ENCODE peak calls at places on chromosomes 1 and 21, in five cellular contexts. A is fibroblast of pulmonary artery, H is IMR-90, Q is cardiac muscle cell, U is osteocyte. M is an unnamed sample.
A peak's percentile ranks its signal among the peaks of the same experiment; 100 is the strongest.

GRCh38 chr1:43874716-43875115 is 58.9 kb upstream of the ARTN start:
- DNase-seq in A (peak; percentile 11), H (no peak), Q (no peak), U (no peak), M (no peak)

GRCh38 chr1:39238476-39238875 is 34.0 kb downstream of the MACF1 start:
- DNase-seq in A (peak; percentile 97), H (peak; percentile 91), Q (peak; percentile 96), U (no peak), M (no peak)

GRCh38 chr1:152907686-152908601 is at the start of gene IVL:
- DNase-seq in A (no peak), H (no peak), Q (no peak), U (no peak), M (no peak)

GRCh38 chr1:37478451-37478871 is 4.1 kb downstream of the ZC3H12A start:
- DNase-seq in A (no peak), H (peak; percentile 77), Q (peak; percentile 50), U (no peak), M (no peak)

GRCh38 chr21:42009018-42009830 is 936 bp downstream of the ZBTB21 start:
- DNase-seq in A (peak; percentile 57), H (peak; percentile 81), Q (peak; percentile 32), U (no peak), M (peak; percentile 78)

GRCh38 chr1:109248797-109249629 is at the start of gene CELSR2:
- DNase-seq in A (peak; percentile 50), H (peak; percentile 54), Q (peak; percentile 68), U (no peak), M (peak; percentile 91)

GRCh38 chr1:155598842-155599331 is 11.1 kb upstream of the MSTO1 start:
- DNase-seq in A (peak; percentile 53), H (peak; percentile 43), Q (peak; percentile 57), U (no peak), M (peak; percentile 69)

GRCh38 chr1:85579619-85580018 is 942 bp upstream of the CCN1 start:
- DNase-seq in A (peak; percentile 86), H (peak; percentile 79), Q (peak; percentile 82), U (no peak), M (peak; percentile 79)

GRCh38 chr1:220878223-220879081 is 791 bp upstream of the HLX start:
- DNase-seq in A (no peak), H (no peak), Q (no peak), U (no peak), M (peak; percentile 67)

GRCh38 chr1:46131727-46132528 is 501 bp downstream of the PIK3R3 start:
- DNase-seq in A (peak; percentile 21), H (peak; percentile 45), Q (peak; percentile 25), U (no peak), M (peak; percentile 49)

GRCh38 chr1:228734881-228735801 is at the start of gene RHOU:
- DNase-seq in A (peak; percentile 72), H (peak; percentile 37), Q (peak; percentile 86), U (peak; percentile 90), M (peak; percentile 86)

GRCh38 chr1:45512641-45513054 is 9.0 kb downstream of the PRDX1 start:
- DNase-seq in A (peak; percentile 79), H (peak; percentile 71), Q (peak; percentile 75), U (no peak), M (peak; percentile 90)

GRCh38 chr21:26064506-26064905 is 106.1 kb downstream of the APP start:
- DNase-seq in A (no peak), H (no peak), Q (no peak), U (no peak), M (peak; percentile 61)

GRCh38 chr1:2019571-2020309 is 595 bp downstream of the GABRD start:
- DNase-seq in A (no peak), H (no peak), Q (peak; percentile 8), U (no peak), M (peak; percentile 84)

GRCh38 chr1:101738475-101738874 is 258.3 kb downstream of the OLFM3 start:
- DNase-seq in A (peak; percentile 77), H (peak; percentile 44), Q (peak; percentile 63), U (no peak), M (no peak)

GRCh38 chr1:245650441-245650840 is 495.7 kb downstream of the KIF26B start:
- DNase-seq in A (no peak), H (no peak), Q (no peak), U (no peak), M (peak; percentile 16)

GRCh38 chr1:243713470-243714186 is 136.4 kb downstream of the AKT3 start:
- DNase-seq in A (peak; percentile 59), H (peak; percentile 44), Q (peak; percentile 82), U (no peak), M (no peak)

GRCh38 chr21:14403681-14404318 is 20.9 kb upstream of the HSPA13 start:
- DNase-seq in A (peak; percentile 64), H (peak; percentile 45), Q (peak; percentile 60), U (no peak), M (no peak)

GRCh38 chr1:29673669-29674624 is 437.6 kb downstream of the PTPRU start:
- DNase-seq in A (no peak), H (no peak), Q (no peak), U (peak; percentile 65), M (peak; percentile 47)

GRCh38 chr1:57072775-57073174 is 107.0 kb upstream of the C8B start:
- DNase-seq in A (no peak), H (no peak), Q (no peak), U (no peak), M (peak; percentile 71)

DNA sequence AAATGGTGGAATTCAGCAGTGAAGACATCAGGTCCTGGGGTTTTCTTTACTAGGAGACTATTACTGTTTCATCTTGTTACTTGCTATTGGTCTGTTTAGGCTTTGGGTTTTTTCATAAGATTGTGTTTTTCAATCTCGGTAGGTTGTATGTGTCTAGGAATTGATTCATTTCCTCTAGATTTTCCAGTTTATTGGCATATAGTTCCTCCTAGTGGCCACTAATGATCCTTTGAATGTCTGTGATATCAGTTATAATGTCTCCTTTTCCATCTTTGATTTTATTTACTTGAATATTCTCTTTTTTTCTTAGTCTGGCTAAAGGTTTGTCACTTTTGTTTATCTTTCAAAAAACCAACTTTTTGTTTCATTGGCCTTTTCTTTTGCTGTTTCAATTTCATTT is 233.0 kb downstream of the RWDD3 start:
- DNase-seq in A (no peak), H (no peak), Q (no peak), U (no peak), M (no peak)
- TF ChIP-seq CTCF in A (no peak), H (peak; percentile 25), Q (no peak), U (no peak), M (peak; percentile 59)

GRCh38 chr1:47931395-47931794 is 65.8 kb downstream of the TRABD2B start:
- DNase-seq in A (no peak), H (no peak), Q (no peak), U (no peak), M (peak; percentile 72)
- TF ChIP-seq CTCF in A (no peak), H (peak; percentile 1), Q (no peak), U (peak; percentile 34), M (peak; percentile 55)

GRCh38 chr21:33080776-33081175 is 10.8 kb downstream of the OLIG1 start:
- DNase-seq in A (no peak), H (no peak), Q (no peak), U (no peak), M (no peak)

GRCh38 chr21:33076600-33077329 is 6.8 kb downstream of the OLIG1 start:
- DNase-seq in A (no peak), H (no peak), Q (no peak), U (no peak), M (no peak)

GRCh38 chr21:33075596-33076195 is 5.8 kb downstream of the OLIG1 start:
- DNase-seq in A (no peak), H (no peak), Q (no peak), U (no peak), M (peak; percentile 83)

GRCh38 chr21:33080376-33080775 is 10.4 kb downstream of the OLIG1 start:
- DNase-seq in A (no peak), H (no peak), Q (no peak), U (no peak), M (no peak)

GRCh38 chr21:33078907-33079582 is 9.1 kb downstream of the OLIG1 start:
- DNase-seq in A (peak; percentile 14), H (peak; percentile 84), Q (peak; percentile 28), U (no peak), M (no peak)
- TF ChIP-seq CTCF in A (no peak), H (no peak), Q (no peak), U (no peak), M (no peak)

DNA sequence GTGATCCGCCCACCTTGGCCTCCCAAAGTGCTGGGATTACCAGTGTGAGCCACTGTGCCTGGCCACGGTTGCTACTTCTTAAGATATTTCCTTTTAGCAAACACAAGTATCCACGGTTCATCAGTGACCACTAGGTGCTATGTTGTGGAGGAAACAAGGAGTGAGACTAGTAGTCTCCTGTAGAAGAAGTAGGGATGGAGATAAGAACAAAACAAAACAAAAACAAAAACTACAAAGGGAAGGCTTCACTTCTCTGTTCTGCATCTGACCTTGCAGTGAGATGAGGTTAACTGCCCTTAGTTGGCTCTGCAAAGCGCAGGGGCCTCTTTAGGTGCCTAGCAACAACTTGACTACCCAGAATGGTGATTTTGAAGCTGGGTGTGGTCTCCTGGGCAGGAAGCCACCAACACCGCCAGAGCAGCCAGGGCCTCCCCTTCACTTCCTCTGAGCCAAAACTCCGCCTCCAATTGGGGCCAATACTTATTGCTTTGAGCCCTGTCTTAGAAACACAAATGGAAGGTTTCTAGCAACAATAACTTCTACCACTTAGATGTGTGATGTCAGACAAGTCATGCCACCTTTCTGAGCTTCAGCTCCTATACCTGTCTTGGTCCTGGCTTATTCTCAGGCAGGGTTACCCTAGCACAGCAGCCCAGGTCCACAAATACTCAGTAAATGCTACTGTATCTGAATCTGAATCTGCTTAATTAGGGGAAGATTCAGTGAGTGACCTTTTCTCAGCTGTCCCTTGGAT is 12.7 kb upstream of the CDC42 start:
- DNase-seq in A (peak; percentile 80), H (peak; percentile 35), Q (peak; percentile 71), U (no peak), M (peak; percentile 79)
- TF ChIP-seq CTCF in A (peak; percentile 5), H (no peak), Q (no peak), U (no peak), M (peak; percentile 25)

GRCh38 chr1:26759531-26759930 is 28.2 kb upstream of the PIGV start:
- DNase-seq in A (no peak), H (no peak), Q (no peak), U (no peak), M (no peak)
- TF ChIP-seq CTCF in A (no peak), H (no peak), Q (no peak), U (no peak), M (no peak)

GRCh38 chr1:31647106-31647505 is 2.4 kb upstream of the PEF1 start:
- DNase-seq in A (peak; percentile 35), H (peak; percentile 62), Q (peak; percentile 41), U (no peak), M (no peak)
- TF ChIP-seq CTCF in A (no peak), H (peak; percentile 9), Q (no peak), U (no peak), M (no peak)

M was measured in endodermal cell.